ENCODE peak calls at places on chromosomes 7 and 10, in four cellular contexts. J is PC-3, L is astrocyte of the spinal cord, G is left ventricle myocardium inferior. K is an unnamed sample.

GRCh38 chr10:91434041-91434440 is 23.9 kb downstream of the HECTD2 start:
- DNase-seq in J (peak; percentile 55), L (peak; percentile 74), G (no peak), K (no peak)

GRCh38 chr7:56188823-56189346 is 72.7 kb upstream of the NUPR2 start:
- DNase-seq in J (no peak), L (no peak), G (no peak), K (peak; percentile 6)

GRCh38 chr10:105827133-105827532 is 1186.0 kb downstream of the SORCS3 start:
- DNase-seq in J (no peak), L (no peak), G (no peak), K (no peak)

GRCh38 chr10:28217848-28218247 is 85.0 kb downstream of the MPP7 start:
- DNase-seq in J (peak; percentile 79), L (peak; percentile 87), G (no peak), K (no peak)

GRCh38 chr10:26445411-26446031 is 7.4 kb downstream of the APBB1IP start:
- DNase-seq in J (no peak), L (no peak), G (no peak), K (no peak)

GRCh38 chr7:135713836-135714470 is 14.0 kb downstream of the SLC13A4 start:
- DNase-seq in J (peak; percentile 15), L (no peak), G (no peak), K (no peak)

GRCh38 chr10:17737021-17737965 is 14.7 kb upstream of the TMEM236 start:
- DNase-seq in J (peak; percentile 44), L (peak; percentile 50), G (peak; percentile 43), K (no peak)

GRCh38 chr10:104707602-104708160 is 66.6 kb downstream of the SORCS3 start:
- DNase-seq in J (no peak), L (no peak), G (no peak), K (no peak)

GRCh38 chr10:63217120-63217605 is 84.0 kb downstream of the NRBF2 start:
- DNase-seq in J (peak; percentile 92), L (peak; percentile 76), G (no peak), K (no peak)

GRCh38 chr10:14560794-14561765 is 213.6 kb downstream of the FAM107B start:
- DNase-seq in J (no peak), L (no peak), G (no peak), K (no peak)

GRCh38 chr7:127907638-127908040 is 123.6 kb downstream of the LRRC4 start:
- DNase-seq in J (peak; percentile 56), L (peak; percentile 80), G (no peak), K (no peak)

GRCh38 chr7:18384491-18385143 is 110.9 kb upstream of the HDAC9 start:
- DNase-seq in J (no peak), L (no peak), G (no peak), K (no peak)

GRCh38 chr7:75702515-75702914 is 36.2 kb downstream of the HIP1 start:
- DNase-seq in J (no peak), L (no peak), G (no peak), K (no peak)

GRCh38 chr7:124765401-124766352 is at the start of gene GPR37:
- DNase-seq in J (peak; percentile 86), L (peak; percentile 74), G (no peak), K (peak; percentile 95)

GRCh38 chr10:37206132-37206531 is 80.7 kb downstream of the ANKRD30A start:
- DNase-seq in J (peak; percentile 57), L (no peak), G (no peak), K (no peak)

GRCh38 chr7:77537136-77537594 is at the start of gene PTPN12:
- DNase-seq in J (no peak), L (no peak), G (no peak), K (no peak)

GRCh38 chr7:142961595-142961972 is 579 bp downstream of the KEL start:
- DNase-seq in J (no peak), L (no peak), G (no peak), K (no peak)

GRCh38 chr7:142959202-142959601 is 3.0 kb downstream of the KEL start:
- DNase-seq in J (no peak), L (no peak), G (no peak), K (no peak)

GRCh38 chr7:142961973-142962913 is at the start of gene KEL:
- DNase-seq in J (no peak), L (no peak), G (no peak), K (no peak)

GRCh38 chr7:142963993-142964392 is 1.8 kb upstream of the KEL start:
- DNase-seq in J (no peak), L (no peak), G (no peak), K (no peak)

GRCh38 chr7:142960955-142961512 is 1.1 kb downstream of the KEL start:
- DNase-seq in J (peak; percentile 37), L (no peak), G (no peak), K (no peak)
- TF ChIP-seq CTCF in J (peak; percentile 57), L (no peak), G (no peak), K (no peak)

DNA sequence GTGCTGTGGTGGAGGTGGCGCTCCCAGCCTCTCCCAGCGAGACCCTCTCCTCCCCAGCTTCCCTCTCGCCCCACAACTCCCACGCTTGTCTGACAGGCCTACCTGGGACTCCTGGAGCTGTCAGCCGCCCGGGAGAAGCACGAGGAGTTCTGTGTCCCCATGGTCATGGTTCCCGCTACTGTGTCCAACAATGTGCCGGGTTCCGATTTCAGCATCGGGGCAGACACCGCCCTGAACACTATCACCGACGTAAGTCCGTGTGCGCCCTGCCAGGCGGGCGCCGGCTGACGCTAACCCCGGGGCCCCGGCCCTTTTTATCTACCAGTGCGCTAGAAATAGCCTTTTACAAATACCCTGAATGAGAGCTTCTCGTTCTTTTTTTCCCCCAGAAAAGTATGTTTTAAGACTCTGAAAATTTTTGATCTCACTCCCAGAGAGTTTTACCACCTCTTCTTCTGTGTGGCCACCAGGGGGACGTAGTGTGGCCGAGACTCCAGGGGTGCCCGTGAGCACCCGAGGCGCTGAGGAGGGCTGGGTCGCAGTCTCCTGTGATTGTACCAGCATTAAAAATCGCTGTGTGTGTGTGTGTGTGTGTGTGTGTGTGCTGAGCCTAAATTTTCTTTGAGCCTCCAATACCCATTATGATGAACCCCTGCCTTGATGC is 52.6 kb downstream of the PFKP start:
- DNase-seq in J (peak; percentile 7), L (no peak), G (no peak), K (no peak)
- TF ChIP-seq CTCF in J (peak; percentile 58), L (peak; percentile 53), G (peak; percentile 55), K (peak; percentile 65)

GRCh38 chr7:4286281-4286680 is 395.8 kb upstream of the FOXK1 start:
- DNase-seq in J (no peak), L (no peak), G (no peak), K (no peak)
- TF ChIP-seq CTCF in J (peak; percentile 12), L (no peak), G (no peak), K (no peak)

GRCh38 chr7:151057038-151057736 is 510 bp downstream of the CDK5 start:
- DNase-seq in J (no peak), L (no peak), G (no peak), K (no peak)
- TF ChIP-seq CTCF in J (no peak), L (no peak), G (no peak), K (no peak)

K was measured in osteocyte.